ENCODE peak calls at places on chromosomes 12 and 14, in eight cellular contexts. Y is endothelial cell of umbilical vein; H is astrocyte; T is GM23338; G is hepatocyte; F is HCT116; D is CD8-positive, alpha-beta memory T cell; S is A549. U is an unnamed sample.
A peak's percentile ranks its signal among the peaks of the same experiment; 100 is the strongest.

GRCh38 chr14:66503532-66503931 is 4.4 kb upstream of the GPHN start:
- DNase-seq in Y (peak; percentile 39), H (peak; percentile 89), T (no peak), G (no peak), F (no peak), D (no peak), S (no peak), U (no peak)

GRCh38 chr12:110708917-110709316 is 20.0 kb upstream of the HVCN1 start:
- DNase-seq in Y (no peak), H (no peak), T (no peak), G (no peak), F (no peak), D (no peak), S (no peak), U (no peak)

GRCh38 chr12:14605401-14605989 is 37.8 kb upstream of the PLBD1 start:
- DNase-seq in Y (no peak), H (no peak), T (peak; percentile 19), G (no peak), F (no peak), D (no peak), S (no peak), U (no peak)

GRCh38 chr12:51823875-51824565 is 24.5 kb downstream of the FIGNL2 start:
- DNase-seq in Y (peak; percentile 55), H (peak; percentile 45), T (peak; percentile 86), G (peak; percentile 82), F (peak; percentile 59), D (peak; percentile 27), S (peak; percentile 70), U (peak; percentile 59)

GRCh38 chr12:53626702-53627169 is 554 bp upstream of the ATF7 start:
- DNase-seq in Y (no peak), H (no peak), T (no peak), G (no peak), F (no peak), D (no peak), S (no peak), U (no peak)

GRCh38 chr14:86897704-86898513 is 1095.1 kb downstream of the GALC start:
- DNase-seq in Y (no peak), H (no peak), T (no peak), G (no peak), F (no peak), D (no peak), S (no peak), U (no peak)

GRCh38 chr12:121537814-121538698 is 42.8 kb downstream of the KDM2B start:
- DNase-seq in Y (peak; percentile 12), H (no peak), T (no peak), G (peak; percentile 50), F (no peak), D (peak; percentile 17), S (no peak), U (no peak)

GRCh38 chr12:11729008-11729407 is 79.5 kb downstream of the ETV6 start:
- DNase-seq in Y (no peak), H (no peak), T (no peak), G (no peak), F (no peak), D (no peak), S (no peak), U (peak; percentile 95)

GRCh38 chr14:70339970-70340369 is 19.5 kb downstream of the COX16 start:
- DNase-seq in Y (no peak), H (no peak), T (no peak), G (no peak), F (no peak), D (no peak), S (no peak), U (no peak)

GRCh38 chr14:90508073-90508472 is 111.2 kb downstream of the CALM1 start:
- DNase-seq in Y (no peak), H (no peak), T (no peak), G (no peak), F (no peak), D (no peak), S (no peak), U (no peak)

GRCh38 chr14:74085828-74086227 is 1.1 kb downstream of the LIN52 start:
- DNase-seq in Y (no peak), H (no peak), T (no peak), G (peak; percentile 11), F (no peak), D (no peak), S (no peak), U (no peak)

GRCh38 chr12:91774471-91774921 is 371.1 kb downstream of the BTG1 start:
- DNase-seq in Y (no peak), H (peak; percentile 69), T (no peak), G (peak; percentile 33), F (no peak), D (no peak), S (no peak), U (peak; percentile 15)

GRCh38 chr14:79783061-79783460 is 428.2 kb downstream of the DIO2 start:
- DNase-seq in Y (no peak), H (no peak), T (no peak), G (no peak), F (no peak), D (no peak), S (no peak), U (no peak)

GRCh38 chr14:95046711-95047681 is 110.3 kb downstream of the DICER1 start:
- DNase-seq in Y (no peak), H (no peak), T (no peak), G (peak; percentile 28), F (no peak), D (no peak), S (no peak), U (no peak)

GRCh38 chr14:61620130-61620946 is 75.0 kb upstream of the HIF1A start:
- DNase-seq in Y (peak; percentile 62), H (peak; percentile 96), T (no peak), G (peak; percentile 64), F (no peak), D (no peak), S (no peak), U (no peak)

GRCh38 chr12:7756993-7757392 is 8.0 kb upstream of the NANOGNB start:
- DNase-seq in Y (no peak), H (no peak), T (peak; percentile 24), G (no peak), F (no peak), D (no peak), S (no peak), U (no peak)

GRCh38 chr14:38016497-38016896 is 191.2 kb upstream of the SSTR1 start:
- DNase-seq in Y (no peak), H (no peak), T (peak; percentile 45), G (no peak), F (peak; percentile 2), D (no peak), S (no peak), U (peak; percentile 32)

DNA sequence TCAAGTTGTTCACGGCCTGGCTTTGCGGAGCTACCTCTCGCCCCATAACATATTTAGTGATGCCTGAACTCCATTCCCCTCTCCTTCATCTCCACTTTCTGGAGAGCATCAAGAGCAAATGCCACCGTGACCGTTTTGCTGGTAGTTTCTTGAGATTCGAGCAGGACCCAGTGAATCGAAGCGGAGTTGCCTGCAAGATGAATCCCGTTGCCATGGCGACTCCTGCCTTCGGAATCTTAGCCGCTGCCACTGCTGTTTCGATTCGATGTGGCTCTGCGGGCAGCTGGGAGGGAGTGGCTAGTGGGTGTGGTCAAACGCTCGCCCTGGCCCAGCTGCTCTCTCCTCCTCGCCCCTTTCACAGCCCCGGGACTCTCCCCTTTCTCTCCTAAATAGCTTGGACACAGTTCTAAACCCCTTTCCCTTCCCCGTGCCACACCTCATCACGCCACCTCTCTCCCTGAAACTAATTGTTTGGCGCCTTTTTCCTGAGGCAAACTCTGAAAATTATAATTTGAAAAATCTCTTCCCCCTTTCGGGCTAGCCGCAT is 1.4 kb downstream of the DAAM1 start:
- DNase-seq in Y (peak; percentile 80), H (peak; percentile 90), T (peak; percentile 98), G (peak; percentile 85), F (peak; percentile 69), D (peak; percentile 58), S (peak; percentile 90), U (peak; percentile 88)
- H3K4me1 ChIP-seq in Y (peaks cover 13% of the 10 kb centered on the region), H (peaks cover 12% of the 10 kb centered on the region), T (peaks cover 12% of the 10 kb centered on the region), G (peaks cover 22% of the 10 kb centered on the region), F (peaks cover 15% of the 10 kb centered on the region), D (peaks cover 8% of the 10 kb centered on the region), S (peaks cover 7% of the 10 kb centered on the region), U (peaks cover 52% of the 10 kb centered on the region)

DNA sequence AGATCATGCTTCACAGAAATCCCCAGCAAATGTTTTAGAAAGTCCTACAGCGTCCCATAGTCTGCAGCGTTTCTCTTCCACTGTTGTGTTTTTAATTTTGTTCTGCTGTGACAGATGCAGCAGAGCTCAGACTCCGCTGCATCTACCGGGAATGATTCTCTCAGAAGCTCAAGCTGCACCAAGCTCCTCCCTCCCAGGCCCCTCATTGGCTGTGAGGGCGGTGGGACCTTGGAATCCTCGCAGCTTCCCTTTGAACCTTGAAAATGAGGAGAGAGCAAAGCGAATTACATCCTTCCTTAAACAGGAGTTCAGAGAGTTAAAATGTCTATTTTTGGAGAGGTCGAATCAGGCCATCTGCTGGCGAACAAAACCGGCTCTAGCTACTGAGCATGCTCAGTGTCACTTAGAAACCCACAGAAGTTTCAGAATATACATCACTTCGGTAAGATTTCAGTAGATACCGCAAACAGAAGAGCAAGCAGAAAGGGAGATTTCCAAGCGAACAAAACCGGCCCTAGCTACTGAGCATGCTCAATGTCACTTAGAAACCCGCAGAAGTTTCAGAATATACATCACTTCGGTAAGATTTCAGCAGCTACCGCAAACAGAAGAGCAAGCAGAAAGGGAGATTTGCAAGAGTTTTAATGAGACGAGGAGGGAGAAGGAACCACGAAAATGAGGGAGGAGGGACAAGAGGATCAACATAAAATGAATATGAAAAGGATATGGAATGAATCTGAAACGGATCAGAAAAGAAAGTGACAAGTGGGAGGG is at the start of gene ABCD2:
- DNase-seq in Y (peak; percentile 76), H (peak; percentile 83), T (peak; percentile 90), G (peak; percentile 74), F (peak; percentile 19), D (peak; percentile 83), S (peak; percentile 49), U (peak; percentile 23)
- H3K4me1 ChIP-seq in Y (peaks cover 3% of the 10 kb centered on the region), H (peaks cover 6% of the 10 kb centered on the region), T (no peaks in the 10 kb centered on the region), G (no peaks in the 10 kb centered on the region), F (peaks cover 2% of the 10 kb centered on the region), D (peaks cover 32% of the 10 kb centered on the region), S (no peaks in the 10 kb centered on the region), U (peaks cover 4% of the 10 kb centered on the region)

GRCh38 chr14:65074449-65075155 is 27.7 kb downstream of the MAX start:
- DNase-seq in Y (peak; percentile 77), H (no peak), T (no peak), G (no peak), F (no peak), D (no peak), S (no peak), U (no peak)
- H3K4me1 ChIP-seq in Y (peaks cover 25% of the 10 kb centered on the region), H (no peaks in the 10 kb centered on the region), T (no peaks in the 10 kb centered on the region), G (peaks cover 40% of the 10 kb centered on the region), F (no peaks in the 10 kb centered on the region), D (peaks cover 8% of the 10 kb centered on the region), S (no peaks in the 10 kb centered on the region), U (peaks cover 28% of the 10 kb centered on the region)

GRCh38 chr14:105476937-105477658 is 2.5 kb downstream of the CRIP2 start:
- DNase-seq in Y (peak; percentile 35), H (no peak), T (no peak), G (no peak), F (no peak), D (no peak), S (no peak), U (no peak)

GRCh38 chr14:105473677-105474477 is 744 bp upstream of the CRIP2 start:
- DNase-seq in Y (peak; percentile 91), H (peak; percentile 76), T (peak; percentile 96), G (peak; percentile 94), F (peak; percentile 66), D (peak; percentile 58), S (peak; percentile 89), U (peak; percentile 88)

GRCh38 chr14:105475916-105476845 is 1.6 kb downstream of the CRIP2 start:
- DNase-seq in Y (peak; percentile 81), H (peak; percentile 43), T (peak; percentile 55), G (no peak), F (no peak), D (no peak), S (no peak), U (peak; percentile 64)

GRCh38 chr14:105474478-105475268 is at the start of gene CRIP2:
- DNase-seq in Y (peak; percentile 41), H (no peak), T (peak; percentile 62), G (peak; percentile 83), F (no peak), D (peak; percentile 49), S (peak; percentile 84), U (no peak)

GRCh38 chr14:105475269-105475915 is 771 bp downstream of the CRIP2 start:
- DNase-seq in Y (peak; percentile 77), H (peak; percentile 34), T (peak; percentile 44), G (no peak), F (no peak), D (no peak), S (no peak), U (no peak)
- H3K4me1 ChIP-seq in Y (peaks cover 19% of the 10 kb centered on the region), H (peaks cover 29% of the 10 kb centered on the region), T (peaks cover 17% of the 10 kb centered on the region), G (peaks cover 47% of the 10 kb centered on the region), F (peaks cover 22% of the 10 kb centered on the region), D (peaks cover 44% of the 10 kb centered on the region), S (peaks cover 73% of the 10 kb centered on the region), U (peaks cover 62% of the 10 kb centered on the region)